ENCODE peak calls at places on chromosomes 5 and 9, in eight cellular contexts. Q is transverse colon, M is ovary, R is breast epithelium, L is right lobe of liver, X is HepG2, J is adrenal gland, A is sigmoid colon. F is an unnamed sample. For H3K36me3, the result is how much of the 10 kb centered on the place peaks cover.

GRCh38 chr5:174204914-174205313 is 159.4 kb downstream of the NSG2 start:
- DNase-seq in J (no peak), L (no peak), Q (no peak), R (no peak), X (no peak), A (no peak), M (no peak), F (no peak)

GRCh38 chr5:111124793-111125192 is 32.6 kb downstream of the WDR36 start:
- DNase-seq in A (no peak), X (no peak), Q (no peak), L (no peak), J (no peak), R (no peak), M (no peak), F (no peak)

GRCh38 chr9:21682981-21683380 is 119.5 kb upstream of the MTAP start:
- DNase-seq in M (no peak), A (no peak), R (no peak), L (no peak), X (no peak), Q (no peak), J (no peak), F (no peak)

GRCh38 chr9:17003576-17004240 is 131.1 kb upstream of the CNTLN start:
- DNase-seq in A (no peak), M (no peak), L (no peak), X (no peak), J (no peak), Q (no peak), R (no peak), F (no peak)

GRCh38 chr5:59390074-59390659 is 503.4 kb downstream of the PDE4D start:
- DNase-seq in M (no peak), R (no peak), J (no peak), X (peak), L (no peak), A (no peak), Q (no peak), F (no peak)

GRCh38 chr9:26243298-26243697 is 565.1 kb upstream of the TUSC1 start:
- DNase-seq in R (no peak), X (no peak), A (no peak), M (no peak), L (no peak), Q (no peak), J (no peak), F (no peak)

GRCh38 chr5:67015577-67016290 is 180.9 kb downstream of the CD180 start:
- DNase-seq in Q (no peak), X (no peak), M (no peak), A (no peak), L (no peak), R (no peak), J (no peak), F (no peak)

GRCh38 chr5:65946198-65946745 is 19.9 kb downstream of the ERBIN start:
- DNase-seq in J (no peak), Q (no peak), R (no peak), A (no peak), L (no peak), M (no peak), X (no peak), F (no peak)

GRCh38 chr9:5895782-5896181 is 5.1 kb downstream of the MLANA start:
- DNase-seq in M (no peak), R (no peak), A (no peak), L (no peak), Q (no peak), J (no peak), X (no peak), F (no peak)

GRCh38 chr5:89351232-89351631 is 468.2 kb upstream of the MEF2C start:
- DNase-seq in J (no peak), A (no peak), Q (no peak), R (no peak), L (no peak), X (no peak), M (no peak), F (no peak)

GRCh38 chr5:141941779-141942178 is 16.2 kb downstream of the PCDH12 start:
- DNase-seq in A (peak), R (no peak), Q (no peak), J (no peak), L (no peak), X (no peak), M (no peak), F (no peak)

GRCh38 chr5:5089895-5090649 is 50.1 kb upstream of the ADAMTS16 start:
- DNase-seq in M (no peak), Q (no peak), L (no peak), A (no peak), X (no peak), J (no peak), R (no peak), F (no peak)

GRCh38 chr9:16671591-16672137 is 198.8 kb downstream of the BNC2 start:
- DNase-seq in X (no peak), L (no peak), M (no peak), J (no peak), R (no peak), A (no peak), Q (no peak), F (no peak)

GRCh38 chr9:88243736-88244135 is 105.5 kb upstream of the SPATA31C2 start:
- DNase-seq in X (no peak), L (no peak), R (no peak), Q (no peak), M (no peak), A (no peak), J (no peak), F (no peak)

GRCh38 chr9:83981126-83981871 is 694 bp downstream of the RMI1 start:
- DNase-seq in L (no peak), A (peak), J (peak), M (no peak), X (no peak), Q (peak), R (no peak), F (no peak)

GRCh38 chr5:168844566-168845296 is 265.6 kb upstream of the PANK3 start:
- DNase-seq in M (no peak), L (no peak), J (no peak), Q (no peak), X (no peak), A (no peak), R (no peak), F (peak)

GRCh38 chr9:133981958-133982681 is 10.0 kb downstream of the VAV2 start:
- DNase-seq in L (peak), J (peak), A (peak), R (no peak), X (no peak), M (no peak), Q (no peak), F (no peak)

GRCh38 chr9:70924380-70924779 is 197.0 kb downstream of the TRPM3 start:
- DNase-seq in R (no peak), J (no peak), L (no peak), Q (no peak), X (no peak), A (no peak), M (no peak), F (no peak)

GRCh38 chr9:70007831-70008230 is 35.8 kb upstream of the MAMDC2 start:
- DNase-seq in X (no peak), L (no peak), M (no peak), A (no peak), Q (no peak), R (no peak), J (no peak), F (no peak)

GRCh38 chr5:72209515-72210115 is 102.3 kb downstream of the MAP1B start:
- DNase-seq in X (no peak), M (no peak), L (no peak), Q (no peak), J (no peak), A (peak), R (no peak), F (no peak)

GRCh38 chr5:133878236-133878555 is 90.2 kb downstream of the C5orf15 start:
- DNase-seq in L (no peak), X (no peak), M (no peak), A (peak), Q (no peak), R (no peak), J (no peak), F (no peak)

GRCh38 chr5:170632985-170633234 is 129.1 kb downstream of the KCNIP1 start:
- DNase-seq in A (peak), L (peak), X (no peak), R (no peak), M (peak), J (peak), Q (peak), F (peak)

GRCh38 chr9:110115341-110115820 is 92.6 kb downstream of the C9orf152 start:
- DNase-seq in R (no peak), L (no peak), A (no peak), Q (no peak), X (no peak), M (no peak), J (no peak), F (no peak)

GRCh38 chr5:142327111-142327842 is 2.5 kb upstream of the SPRY4 start:
- DNase-seq in J (no peak), M (no peak), L (no peak), Q (no peak), R (no peak), X (no peak), A (peak), F (no peak)

GRCh38 chr9:126232461-126232860 is 94.2 kb upstream of the MVB12B start:
- DNase-seq in A (no peak), R (no peak), M (no peak), J (no peak), X (no peak), L (no peak), Q (no peak), F (no peak)

GRCh38 chr9:75238311-75238976 is 150.1 kb downstream of the OSTF1 start:
- DNase-seq in J (peak), X (peak), R (no peak), M (no peak), L (peak), A (no peak), Q (peak), F (peak)

DNA sequence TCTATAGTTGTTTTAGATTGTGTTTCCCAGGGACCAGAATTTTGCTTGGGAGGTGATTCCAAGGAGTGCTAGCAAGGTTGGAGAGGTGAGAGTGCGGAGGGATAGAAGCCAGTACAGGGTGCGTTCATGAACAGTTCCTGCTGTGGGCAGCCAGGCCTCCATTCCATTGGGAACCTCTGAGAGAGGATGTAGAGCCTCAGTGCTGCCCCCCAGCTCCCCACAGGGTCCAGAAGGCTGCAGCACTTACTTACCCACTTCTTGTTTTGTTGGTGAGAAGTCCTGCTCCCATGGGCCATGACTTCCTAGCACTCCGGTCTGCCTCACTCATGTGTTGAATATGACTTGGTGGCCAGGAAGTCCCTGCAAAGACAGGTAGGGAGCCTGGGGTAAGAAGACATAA is 128.2 kb upstream of the GAS1 start:
- DNase-seq in M (no peak), A (no peak), L (no peak), Q (no peak), R (no peak), X (no peak), J (no peak), F (no peak)
- TF ChIP-seq CTCF in M (no peak), A (no peak), L (no peak), Q (no peak), R (no peak), X (no peak), J (no peak), F (no peak)

GRCh38 chr9:371349-371748 is 156.7 kb downstream of the DOCK8 start:
- DNase-seq in L (no peak), M (no peak), R (no peak), A (no peak), X (no peak), Q (no peak), J (peak), F (no peak)
- H3K36me3 ChIP-seq in L (under half), M (under half), R (under half), A (under half), X (under half), Q (under half), J (under half), F (under half)

DNA sequence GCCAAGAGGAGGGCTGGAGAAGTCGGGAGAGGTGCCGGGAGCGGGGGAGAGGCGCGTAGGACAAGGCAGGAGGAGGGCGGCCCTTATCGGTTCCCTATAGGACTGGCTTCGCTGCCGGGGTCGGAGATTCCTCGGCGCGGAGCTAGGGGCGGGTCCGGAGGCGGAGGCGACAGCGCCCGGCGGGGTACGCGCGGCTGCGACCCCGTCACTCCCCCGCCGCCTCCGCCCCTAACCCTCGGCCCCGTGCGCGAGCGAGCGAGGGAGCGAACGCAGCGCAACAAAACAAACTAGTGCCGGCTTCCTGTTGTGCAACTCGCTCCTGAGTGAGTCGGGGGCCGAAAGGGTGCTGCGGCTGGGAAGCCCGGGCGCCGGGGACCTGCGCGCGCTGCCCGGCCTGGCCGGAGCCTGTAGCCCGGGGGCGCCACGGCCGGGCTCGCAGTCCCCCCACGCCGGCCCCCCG is 2.0 kb downstream of the GLIS3 start:
- DNase-seq in L (peak), Q (peak), J (peak), A (peak), X (peak), M (peak), R (no peak), F (peak)
- TF ChIP-seq POLR2A in L (peak), Q (peak), J (peak), A (no peak), X (no peak), M (peak), R (no peak), F (peak)

GRCh38 chr9:135241381-135242380 is 154.2 kb downstream of the OLFM1 start:
- DNase-seq in A (peak), M (no peak), J (no peak), R (no peak), L (no peak), X (no peak), Q (no peak), F (no peak)
- TF ChIP-seq CTCF in A (no peak), M (no peak), J (no peak), R (no peak), L (no peak), X (peak), Q (no peak), F (no peak)